ENCODE peak calls at places on chromosomes 3 and 15, in nine cellular contexts. V is mammary epithelial cell, R is dorsolateral prefrontal cortex, T is astrocyte of the spinal cord, F is OCI-LY7, L is choroid plexus epithelial cell, G is RWPE2, C is heart left ventricle, Q is RWPE1. O is an unnamed sample.

GRCh38 chr3:63724987-63725386 is 72.5 kb downstream of the SNTN start:
- DNase-seq in L (peak; percentile 87), G (peak; percentile 86), F (no peak), V (peak; percentile 82), Q (peak; percentile 90), C (no peak), R (no peak), T (peak; percentile 86), O (no peak)

GRCh38 chr3:129425213-129425612 is 3.2 kb downstream of the EFCAB12 start:
- DNase-seq in T (no peak), G (no peak), C (no peak), R (no peak), F (no peak), V (no peak), Q (no peak), L (no peak), O (no peak)

GRCh38 chr3:197749315-197749600 is 425 bp upstream of the FYTTD1 start:
- DNase-seq in L (peak; percentile 52), Q (peak; percentile 68), R (no peak), V (peak; percentile 62), C (no peak), F (peak; percentile 83), G (no peak), T (peak; percentile 63), O (no peak)

GRCh38 chr3:110646496-110646895 is 425.1 kb upstream of the NECTIN3 start:
- DNase-seq in C (no peak), R (no peak), F (no peak), L (peak; percentile 71), Q (no peak), T (no peak), G (no peak), V (no peak), O (no peak)

GRCh38 chr3:16550676-16551341 is 37.3 kb upstream of the RFTN1 start:
- DNase-seq in C (peak; percentile 58), Q (peak; percentile 67), T (peak; percentile 87), G (no peak), V (peak; percentile 88), L (peak; percentile 94), R (peak; percentile 60), F (peak; percentile 92), O (peak; percentile 32)

GRCh38 chr15:45118996-45119395 is 4.9 kb downstream of the DUOXA2 start:
- DNase-seq in R (no peak), F (no peak), T (no peak), V (no peak), L (no peak), C (no peak), Q (no peak), G (peak; percentile 51), O (no peak)

GRCh38 chr3:16885948-16886683 is 1.4 kb downstream of the PLCL2 start:
- DNase-seq in G (no peak), R (no peak), F (no peak), L (peak; percentile 40), C (no peak), V (no peak), T (peak; percentile 41), Q (no peak), O (no peak)

GRCh38 chr15:96889734-96890480 is 559.4 kb downstream of the NR2F2 start:
- DNase-seq in C (no peak), T (peak; percentile 13), L (peak; percentile 20), Q (no peak), R (no peak), V (no peak), G (no peak), F (no peak), O (no peak)

GRCh38 chr3:79587150-79587549 is 180.6 kb downstream of the ROBO1 start:
- DNase-seq in G (no peak), T (no peak), Q (no peak), F (no peak), L (no peak), R (no peak), C (no peak), V (no peak), O (no peak)

GRCh38 chr15:77538011-77538410 is 94.7 kb downstream of the LINGO1 start:
- DNase-seq in R (peak; percentile 72), Q (no peak), C (no peak), G (no peak), F (peak; percentile 90), V (no peak), L (no peak), T (no peak), O (peak; percentile 34)

GRCh38 chr15:76668900-76669299 is 236.2 kb downstream of the SCAPER start:
- DNase-seq in F (no peak), Q (no peak), T (no peak), L (no peak), C (no peak), R (no peak), V (no peak), G (no peak), O (no peak)

GRCh38 chr15:94844533-94845390 is 613.4 kb downstream of the MCTP2 start:
- DNase-seq in T (peak; percentile 53), G (no peak), Q (peak; percentile 45), F (no peak), C (peak; percentile 80), V (no peak), R (no peak), L (peak; percentile 50), O (no peak)

GRCh38 chr3:22491326-22491725 is 711.8 kb upstream of the UBE2E2 start:
- DNase-seq in F (no peak), C (no peak), T (no peak), V (no peak), G (no peak), L (no peak), Q (no peak), R (no peak), O (no peak)
- TF ChIP-seq CTCF in F (no peak), C (no peak), T (no peak), V (no peak), G (no peak), L (no peak), Q (no peak), R (no peak), O (no peak)

GRCh38 chr3:97940034-97940433 is 32.2 kb downstream of the RIOX2 start:
- DNase-seq in T (no peak), V (no peak), R (no peak), F (no peak), L (peak; percentile 22), G (no peak), C (no peak), Q (no peak), O (no peak)
- TF ChIP-seq CTCF in T (no peak), V (no peak), R (no peak), F (no peak), L (no peak), G (peak; percentile 25), C (no peak), Q (no peak), O (no peak)

GRCh38 chr3:58560771-58561311 is 16.4 kb downstream of the FAM107A start:
- DNase-seq in R (no peak), T (peak; percentile 91), V (peak; percentile 60), G (no peak), F (peak; percentile 18), C (no peak), L (peak; percentile 98), Q (peak; percentile 43), O (no peak)
- TF ChIP-seq CTCF in R (no peak), T (peak; percentile 62), V (peak; percentile 29), G (peak; percentile 70), F (peak; percentile 62), C (peak; percentile 15), L (peak; percentile 71), Q (no peak), O (no peak)

GRCh38 chr15:80059786-80060489 is 462 bp downstream of the ZFAND6 start:
- DNase-seq in R (no peak), F (peak; percentile 86), T (no peak), G (peak; percentile 78), V (peak; percentile 52), L (peak; percentile 33), Q (peak; percentile 64), C (peak; percentile 83), O (peak; percentile 89)
- TF ChIP-seq CTCF in R (no peak), F (no peak), T (no peak), G (no peak), V (no peak), L (no peak), Q (no peak), C (no peak), O (no peak)

GRCh38 chr3:73525591-73525990 is 99.2 kb downstream of the PDZRN3 start:
- DNase-seq in V (no peak), T (no peak), C (no peak), R (no peak), Q (no peak), G (no peak), L (no peak), F (no peak), O (no peak)

GRCh38 chr3:73523661-73524060 is 101.1 kb downstream of the PDZRN3 start:
- DNase-seq in F (no peak), V (no peak), C (no peak), G (no peak), R (no peak), T (no peak), Q (no peak), L (no peak), O (no peak)

GRCh38 chr3:73516656-73517055 is 108.1 kb downstream of the PDZRN3 start:
- DNase-seq in F (no peak), V (no peak), C (peak; percentile 75), T (no peak), G (no peak), L (peak; percentile 17), Q (no peak), R (no peak), O (no peak)

GRCh38 chr3:73521936-73522335 is 102.8 kb downstream of the PDZRN3 start:
- DNase-seq in L (no peak), Q (no peak), G (no peak), V (no peak), C (no peak), T (no peak), R (no peak), F (no peak), O (no peak)

GRCh38 chr3:73520931-73521461 is 103.7 kb downstream of the PDZRN3 start:
- DNase-seq in Q (no peak), L (no peak), R (no peak), F (no peak), G (no peak), T (no peak), C (peak; percentile 29), V (no peak), O (no peak)
- TF ChIP-seq CTCF in Q (no peak), L (no peak), R (no peak), F (no peak), G (no peak), T (no peak), C (no peak), V (no peak), O (no peak)

GRCh38 chr3:50154476-50154839 is 666 bp upstream of the SEMA3F start:
- DNase-seq in F (no peak), L (no peak), C (no peak), G (no peak), Q (no peak), T (no peak), R (no peak), V (no peak), O (no peak)
- TF ChIP-seq CTCF in F (peak; percentile 67), L (no peak), C (peak; percentile 41), G (no peak), Q (no peak), T (peak; percentile 30), R (no peak), V (peak; percentile 18), O (no peak)